ENCODE peak calls at places on chromosome 2, in seven cellular contexts. One of them, this sample, is unnamed.

GRCh38 chr2:163548970-163549369 is 186.8 kb downstream of the FIGN start:
- DNase-seq in sigmoid colon: no peak
- DNase-seq in stomach: no peak
- DNase-seq in Panc1: no peak
- DNase-seq in tibial artery: no peak
- DNase-seq in HCT116: no peak
- DNase-seq in tibial nerve: no peak
- DNase-seq in this sample: no peak

GRCh38 chr2:181399046-181399445 is 58.1 kb upstream of the ITGA4 start:
- DNase-seq in sigmoid colon: no peak
- DNase-seq in stomach: no peak
- DNase-seq in Panc1: no peak
- DNase-seq in tibial artery: no peak
- DNase-seq in HCT116: no peak
- DNase-seq in tibial nerve: no peak
- DNase-seq in this sample: no peak

GRCh38 chr2:181258761-181259160 is 198.4 kb upstream of the ITGA4 start:
- DNase-seq in sigmoid colon: no peak
- DNase-seq in stomach: no peak
- DNase-seq in Panc1: no peak
- DNase-seq in tibial artery: no peak
- DNase-seq in HCT116: no peak
- DNase-seq in tibial nerve: no peak
- DNase-seq in this sample: no peak

GRCh38 chr2:158799181-158799580 is 4.1 kb downstream of the DAPL1 start:
- DNase-seq in sigmoid colon: no peak
- DNase-seq in stomach: no peak
- DNase-seq in Panc1: no peak
- DNase-seq in tibial artery: no peak
- DNase-seq in HCT116: no peak
- DNase-seq in tibial nerve: no peak
- DNase-seq in this sample: no peak

GRCh38 chr2:126558029-126558428 is 97.9 kb upstream of the GYPC start:
- DNase-seq in sigmoid colon: no peak
- DNase-seq in stomach: no peak
- DNase-seq in Panc1: no peak
- DNase-seq in tibial artery: no peak
- DNase-seq in HCT116: no peak
- DNase-seq in tibial nerve: no peak
- DNase-seq in this sample: no peak

GRCh38 chr2:46803551-46803885 is 112.1 kb downstream of the MCFD2 start:
- DNase-seq in sigmoid colon: peak; percentile 60
- DNase-seq in stomach: no peak
- DNase-seq in Panc1: no peak
- DNase-seq in tibial artery: no peak
- DNase-seq in HCT116: no peak
- DNase-seq in tibial nerve: no peak
- DNase-seq in this sample: no peak

GRCh38 chr2:184367211-184367610 is 231.1 kb upstream of the ZNF804A start:
- DNase-seq in sigmoid colon: no peak
- DNase-seq in stomach: no peak
- DNase-seq in Panc1: no peak
- DNase-seq in tibial artery: no peak
- DNase-seq in HCT116: no peak
- DNase-seq in tibial nerve: no peak
- DNase-seq in this sample: no peak

GRCh38 chr2:42618116-42618515 is 49.7 kb downstream of the MTA3 start:
- DNase-seq in sigmoid colon: no peak
- DNase-seq in stomach: no peak
- DNase-seq in Panc1: no peak
- DNase-seq in tibial artery: no peak
- DNase-seq in HCT116: no peak
- DNase-seq in tibial nerve: no peak
- DNase-seq in this sample: no peak

GRCh38 chr2:13014783-13015182 is 298.0 kb downstream of the TRIB2 start:
- DNase-seq in sigmoid colon: no peak
- DNase-seq in stomach: no peak
- DNase-seq in Panc1: no peak
- DNase-seq in tibial artery: no peak
- DNase-seq in HCT116: no peak
- DNase-seq in tibial nerve: no peak
- DNase-seq in this sample: no peak

GRCh38 chr2:191049728-191050639 is 36.0 kb upstream of the STAT1 start:
- DNase-seq in sigmoid colon: peak; percentile 76
- DNase-seq in stomach: no peak
- DNase-seq in Panc1: no peak
- DNase-seq in tibial artery: no peak
- DNase-seq in HCT116: no peak
- DNase-seq in tibial nerve: no peak
- DNase-seq in this sample: peak; percentile 36

GRCh38 chr2:176095421-176095820 is 2.9 kb downstream of the HOXD13 start:
- DNase-seq in sigmoid colon: no peak
- DNase-seq in stomach: no peak
- DNase-seq in Panc1: no peak
- DNase-seq in tibial artery: no peak
- DNase-seq in HCT116: no peak
- DNase-seq in tibial nerve: no peak
- DNase-seq in this sample: no peak

GRCh38 chr2:27154990-27155615 is 6.3 kb downstream of the TCF23 start:
- DNase-seq in sigmoid colon: no peak
- DNase-seq in stomach: no peak
- DNase-seq in Panc1: no peak
- DNase-seq in tibial artery: peak; percentile 60
- DNase-seq in HCT116: no peak
- DNase-seq in tibial nerve: no peak
- DNase-seq in this sample: no peak

GRCh38 chr2:103669579-103669978 is 907.7 kb downstream of the TMEM182 start:
- DNase-seq in sigmoid colon: no peak
- DNase-seq in stomach: no peak
- DNase-seq in Panc1: no peak
- DNase-seq in tibial artery: no peak
- DNase-seq in HCT116: no peak
- DNase-seq in tibial nerve: no peak
- DNase-seq in this sample: no peak

GRCh38 chr2:20348542-20348941 is 2.1 kb downstream of the PUM2 start:
- DNase-seq in sigmoid colon: no peak
- DNase-seq in stomach: no peak
- DNase-seq in Panc1: no peak
- DNase-seq in tibial artery: no peak
- DNase-seq in HCT116: no peak
- DNase-seq in tibial nerve: no peak
- DNase-seq in this sample: no peak

GRCh38 chr2:117738991-117739839 is 75.3 kb upstream of the DDX18 start:
- DNase-seq in sigmoid colon: no peak
- DNase-seq in stomach: no peak
- DNase-seq in Panc1: no peak
- DNase-seq in tibial artery: no peak
- DNase-seq in HCT116: no peak
- DNase-seq in tibial nerve: no peak
- DNase-seq in this sample: no peak

GRCh38 chr2:239195318-239195871 is 205.4 kb downstream of the HDAC4 start:
- DNase-seq in sigmoid colon: peak; percentile 61
- DNase-seq in stomach: peak; percentile 22
- DNase-seq in Panc1: no peak
- DNase-seq in tibial artery: no peak
- DNase-seq in HCT116: no peak
- DNase-seq in tibial nerve: no peak
- DNase-seq in this sample: no peak

GRCh38 chr2:197304556-197305011 is 6.0 kb downstream of the ANKRD44 start:
- DNase-seq in sigmoid colon: no peak
- DNase-seq in stomach: no peak
- DNase-seq in Panc1: no peak
- DNase-seq in tibial artery: no peak
- DNase-seq in HCT116: no peak
- DNase-seq in tibial nerve: no peak
- DNase-seq in this sample: no peak

GRCh38 chr2:197307236-197307932 is 3.2 kb downstream of the ANKRD44 start:
- DNase-seq in sigmoid colon: no peak
- DNase-seq in stomach: no peak
- DNase-seq in Panc1: no peak
- DNase-seq in tibial artery: no peak
- DNase-seq in HCT116: no peak
- DNase-seq in tibial nerve: no peak
- DNase-seq in this sample: no peak

GRCh38 chr2:197307933-197308521 is 2.6 kb downstream of the ANKRD44 start:
- DNase-seq in sigmoid colon: no peak
- DNase-seq in stomach: no peak
- DNase-seq in Panc1: no peak
- DNase-seq in tibial artery: no peak
- DNase-seq in HCT116: no peak
- DNase-seq in tibial nerve: no peak
- DNase-seq in this sample: no peak

GRCh38 chr2:197306691-197307030 is 3.9 kb downstream of the ANKRD44 start:
- DNase-seq in sigmoid colon: peak; percentile 72
- DNase-seq in stomach: peak; percentile 73
- DNase-seq in Panc1: no peak
- DNase-seq in tibial artery: peak; percentile 88
- DNase-seq in HCT116: no peak
- DNase-seq in tibial nerve: no peak
- DNase-seq in this sample: no peak

DNA sequence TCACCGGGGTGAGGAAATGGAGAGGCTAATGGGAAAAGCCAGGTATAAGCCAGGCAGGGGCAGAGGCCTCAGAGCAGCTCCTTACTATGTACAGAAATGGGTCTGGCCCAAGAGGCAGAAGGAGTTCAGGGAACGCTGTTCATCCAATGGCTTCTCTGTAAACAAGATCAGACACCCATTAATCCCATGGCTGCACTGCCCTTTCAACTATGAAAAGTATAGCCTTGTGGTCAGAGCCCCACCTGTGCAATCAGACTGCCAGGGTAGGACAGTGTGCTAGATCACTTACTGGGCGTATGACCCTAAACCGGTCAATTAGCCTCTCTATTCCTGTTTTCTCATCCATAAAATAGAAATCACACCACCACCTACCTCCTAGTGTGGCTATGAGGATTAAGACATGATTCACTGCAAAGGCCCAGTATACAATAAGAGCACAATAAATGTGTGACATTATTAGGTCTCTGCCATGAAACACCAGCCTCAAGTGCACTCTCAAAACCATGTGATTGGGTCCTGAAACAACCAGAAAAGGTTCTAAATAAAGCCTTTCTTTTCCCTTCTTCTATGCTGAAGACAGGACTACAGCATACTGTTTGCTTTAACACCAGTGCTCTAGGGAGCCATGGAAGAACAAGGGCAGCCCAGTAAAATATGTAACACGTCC is 4.4 kb downstream of the ANKRD44 start:
- DNase-seq in sigmoid colon: no peak
- DNase-seq in stomach: no peak
- DNase-seq in Panc1: no peak
- DNase-seq in tibial artery: no peak
- DNase-seq in HCT116: no peak
- DNase-seq in tibial nerve: no peak
- DNase-seq in this sample: no peak
- H3K4me3 ChIP-seq in sigmoid colon: no peak overlapping the region
- H3K4me3 ChIP-seq in stomach: no peak overlapping the region
- H3K4me3 ChIP-seq in Panc1: no peak overlapping the region
- H3K4me3 ChIP-seq in tibial artery: no peak overlapping the region
- H3K4me3 ChIP-seq in HCT116: no peak overlapping the region
- H3K4me3 ChIP-seq in tibial nerve: peak overlapping the region; percentile 8
- H3K4me3 ChIP-seq in this sample: no peak overlapping the region

DNA sequence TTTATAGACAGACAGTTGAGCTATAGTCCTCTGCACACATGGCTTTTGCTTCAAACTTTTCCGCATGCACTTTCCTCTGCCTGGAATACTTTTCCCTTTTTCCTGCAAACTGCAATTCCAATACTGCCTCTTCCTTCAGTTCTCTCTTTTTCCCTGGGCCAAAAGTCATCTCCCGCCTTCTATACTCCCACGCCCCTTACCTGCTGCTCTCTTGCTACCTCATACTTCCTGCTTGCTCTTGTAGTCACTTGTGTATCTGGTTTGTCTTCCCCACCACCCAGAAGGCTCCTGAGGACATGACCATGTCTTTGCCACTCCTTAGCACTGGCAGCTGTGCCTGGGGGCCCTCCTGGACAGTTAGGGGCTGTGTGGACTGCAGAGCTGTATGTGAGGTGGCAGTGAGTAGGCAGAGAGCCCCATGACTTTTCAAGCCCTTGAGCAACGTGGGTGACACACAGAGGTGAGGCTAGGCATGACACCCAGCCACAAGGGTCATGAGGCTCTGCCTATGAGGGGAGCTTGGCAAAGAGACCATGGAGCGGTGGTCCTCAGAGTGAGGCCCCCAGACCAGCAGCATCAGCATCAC is 23.2 kb downstream of the SPEG start:
- DNase-seq in sigmoid colon: no peak
- DNase-seq in stomach: no peak
- DNase-seq in Panc1: no peak
- DNase-seq in tibial artery: no peak
- DNase-seq in HCT116: no peak
- DNase-seq in tibial nerve: no peak
- DNase-seq in this sample: no peak
- TF ChIP-seq CTCF in sigmoid colon: no peak
- TF ChIP-seq CTCF in stomach: no peak
- TF ChIP-seq CTCF in Panc1: no peak
- TF ChIP-seq CTCF in tibial artery: no peak
- TF ChIP-seq CTCF in HCT116: no peak
- TF ChIP-seq CTCF in tibial nerve: no peak
- TF ChIP-seq CTCF in this sample: peak; percentile 50

GRCh38 chr2:189466046-189466445 is 24.8 kb downstream of the WDR75 start:
- DNase-seq in sigmoid colon: no peak
- DNase-seq in stomach: no peak
- DNase-seq in Panc1: no peak
- DNase-seq in tibial artery: no peak
- DNase-seq in HCT116: no peak
- DNase-seq in tibial nerve: no peak
- DNase-seq in this sample: no peak
- H3K36me3 ChIP-seq in sigmoid colon: peaks cover 96% of the 10 kb centered on the region
- H3K36me3 ChIP-seq in stomach: peaks cover 99% of the 10 kb centered on the region
- H3K36me3 ChIP-seq in Panc1: peaks cover 89% of the 10 kb centered on the region
- H3K36me3 ChIP-seq in tibial artery: peaks cover 94% of the 10 kb centered on the region
- H3K36me3 ChIP-seq in HCT116: peaks cover 86% of the 10 kb centered on the region
- H3K36me3 ChIP-seq in tibial nerve: peaks cover 33% of the 10 kb centered on the region
- H3K36me3 ChIP-seq in this sample: peaks cover 1% of the 10 kb centered on the region

DNA sequence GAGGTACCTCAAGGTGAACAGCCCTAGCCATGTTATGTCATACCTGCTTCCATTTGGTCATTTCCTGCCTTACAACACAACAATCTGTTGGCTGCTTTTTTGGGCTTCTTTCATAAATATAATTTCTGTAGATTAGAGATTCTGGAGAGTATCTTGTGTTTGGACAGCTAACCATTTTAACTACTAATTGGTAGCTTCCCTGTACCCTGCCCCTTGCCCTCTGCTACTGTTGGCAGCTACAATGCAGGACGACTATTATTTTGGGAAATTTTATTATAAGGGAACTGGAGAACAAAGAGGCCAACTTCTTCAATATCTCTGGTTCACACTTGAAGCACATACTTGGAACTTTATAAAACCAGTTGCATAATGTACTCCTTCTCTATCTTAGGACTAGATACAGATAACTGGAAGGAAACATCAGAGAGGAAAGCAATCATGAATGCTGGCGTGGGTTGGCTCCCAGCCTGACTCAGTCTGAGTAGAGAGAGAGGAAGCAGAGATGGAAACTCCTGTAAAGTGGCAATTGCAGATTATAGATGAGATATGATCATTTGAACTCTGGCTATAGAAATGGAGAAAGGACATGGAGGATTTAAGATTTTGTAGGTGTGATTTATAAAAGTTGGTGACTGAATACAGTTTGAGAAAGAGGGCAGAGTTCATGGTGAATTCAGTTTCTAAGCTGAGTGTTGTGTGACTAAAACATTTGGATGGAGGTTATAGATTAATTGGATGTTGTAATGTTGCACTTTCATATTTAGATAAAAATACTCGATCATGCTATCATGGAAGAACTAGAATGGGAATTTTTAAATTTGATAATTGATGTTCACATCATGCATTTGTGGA is 74.5 kb downstream of the MDH1 start:
- DNase-seq in sigmoid colon: no peak
- DNase-seq in stomach: no peak
- DNase-seq in Panc1: no peak
- DNase-seq in tibial artery: no peak
- DNase-seq in HCT116: no peak
- DNase-seq in tibial nerve: no peak
- DNase-seq in this sample: no peak
- H3K4me3 ChIP-seq in sigmoid colon: no peak overlapping the region
- H3K4me3 ChIP-seq in stomach: no peak overlapping the region
- H3K4me3 ChIP-seq in Panc1: no peak overlapping the region
- H3K4me3 ChIP-seq in tibial artery: no peak overlapping the region
- H3K4me3 ChIP-seq in HCT116: no peak overlapping the region
- H3K4me3 ChIP-seq in tibial nerve: no peak overlapping the region
- H3K4me3 ChIP-seq in this sample: no peak overlapping the region

This sample was measured in Caco-2.